ENCODE peak calls at places on chromosome 11, in seven cellular contexts. One of them, this sample, is unnamed.

GRCh38 chr11:1253103-1253485 is 30.2 kb downstream of the MUC5B start:
- DNase-seq in H9: no peak
- DNase-seq in IMR-90: no peak
- DNase-seq in neuronal stem cell: no peak
- DNase-seq in trophoblast cell: no peak
- DNase-seq in H1: no peak
- DNase-seq in mesenchymal stem cell: no peak
- DNase-seq in this sample: no peak

GRCh38 chr11:61378713-61379313 is 13.6 kb upstream of the TMEM216 start:
- DNase-seq in H9: no peak
- DNase-seq in IMR-90: peak; percentile 97
- DNase-seq in neuronal stem cell: no peak
- DNase-seq in trophoblast cell: peak; percentile 69
- DNase-seq in H1: no peak
- DNase-seq in mesenchymal stem cell: peak; percentile 94
- DNase-seq in this sample: no peak

GRCh38 chr11:69287968-69288882 is 5.7 kb upstream of the MYEOV start:
- DNase-seq in H9: no peak
- DNase-seq in IMR-90: no peak
- DNase-seq in neuronal stem cell: no peak
- DNase-seq in trophoblast cell: no peak
- DNase-seq in H1: no peak
- DNase-seq in mesenchymal stem cell: no peak
- DNase-seq in this sample: no peak

GRCh38 chr11:47186076-47186936 is at the start of gene PACSIN3:
- DNase-seq in H9: peak; percentile 58
- DNase-seq in IMR-90: peak; percentile 19
- DNase-seq in neuronal stem cell: peak; percentile 40
- DNase-seq in trophoblast cell: peak; percentile 42
- DNase-seq in H1: peak; percentile 81
- DNase-seq in mesenchymal stem cell: peak; percentile 71
- DNase-seq in this sample: peak; percentile 73

GRCh38 chr11:75383246-75383645 is 16.1 kb upstream of the RPS3 start:
- DNase-seq in H9: peak; percentile 83
- DNase-seq in IMR-90: no peak
- DNase-seq in neuronal stem cell: no peak
- DNase-seq in trophoblast cell: no peak
- DNase-seq in H1: no peak
- DNase-seq in mesenchymal stem cell: no peak
- DNase-seq in this sample: peak; percentile 82

GRCh38 chr11:124194696-124195418 is 11.7 kb downstream of the OR10D3 start:
- DNase-seq in H9: peak; percentile 57
- DNase-seq in IMR-90: peak; percentile 58
- DNase-seq in neuronal stem cell: peak; percentile 41
- DNase-seq in trophoblast cell: peak; percentile 54
- DNase-seq in H1: peak; percentile 67
- DNase-seq in mesenchymal stem cell: peak; percentile 48
- DNase-seq in this sample: peak; percentile 77

GRCh38 chr11:128157423-128158298 is 429.7 kb downstream of the ETS1 start:
- DNase-seq in H9: peak; percentile 56
- DNase-seq in IMR-90: peak; percentile 78
- DNase-seq in neuronal stem cell: peak; percentile 70
- DNase-seq in trophoblast cell: peak; percentile 75
- DNase-seq in H1: peak; percentile 76
- DNase-seq in mesenchymal stem cell: peak; percentile 85
- DNase-seq in this sample: peak; percentile 83

GRCh38 chr11:120139316-120140069 is 1.6 kb upstream of the TRIM29 start:
- DNase-seq in H9: peak; percentile 31
- DNase-seq in IMR-90: no peak
- DNase-seq in neuronal stem cell: no peak
- DNase-seq in trophoblast cell: no peak
- DNase-seq in H1: peak; percentile 40
- DNase-seq in mesenchymal stem cell: no peak
- DNase-seq in this sample: no peak

GRCh38 chr11:61120865-61121831 is 18.9 kb downstream of the CD5 start:
- DNase-seq in H9: no peak
- DNase-seq in IMR-90: peak; percentile 34
- DNase-seq in neuronal stem cell: no peak
- DNase-seq in trophoblast cell: no peak
- DNase-seq in H1: no peak
- DNase-seq in mesenchymal stem cell: peak; percentile 16
- DNase-seq in this sample: peak; percentile 46

GRCh38 chr11:250740-251299 is 14.0 kb downstream of the PSMD13 start:
- DNase-seq in H9: peak; percentile 82
- DNase-seq in IMR-90: peak; percentile 42
- DNase-seq in neuronal stem cell: peak; percentile 70
- DNase-seq in trophoblast cell: peak; percentile 38
- DNase-seq in H1: peak; percentile 94
- DNase-seq in mesenchymal stem cell: peak; percentile 68
- DNase-seq in this sample: peak; percentile 80

GRCh38 chr11:123434262-123434661 is 4.2 kb downstream of the GRAMD1B start:
- DNase-seq in H9: peak; percentile 65
- DNase-seq in IMR-90: peak; percentile 22
- DNase-seq in neuronal stem cell: no peak
- DNase-seq in trophoblast cell: peak; percentile 26
- DNase-seq in H1: no peak
- DNase-seq in mesenchymal stem cell: no peak
- DNase-seq in this sample: peak; percentile 88

GRCh38 chr11:91860661-91861060 is 364.0 kb upstream of the FAT3 start:
- DNase-seq in H9: no peak
- DNase-seq in IMR-90: no peak
- DNase-seq in neuronal stem cell: no peak
- DNase-seq in trophoblast cell: no peak
- DNase-seq in H1: no peak
- DNase-seq in mesenchymal stem cell: no peak
- DNase-seq in this sample: no peak

GRCh38 chr11:20131744-20132666 is 28.3 kb downstream of the DBX1 start:
- DNase-seq in H9: peak; percentile 80
- DNase-seq in IMR-90: peak; percentile 55
- DNase-seq in neuronal stem cell: peak; percentile 70
- DNase-seq in trophoblast cell: peak; percentile 46
- DNase-seq in H1: peak; percentile 85
- DNase-seq in mesenchymal stem cell: peak; percentile 60
- DNase-seq in this sample: peak; percentile 82

GRCh38 chr11:69435161-69435990 is 46.1 kb upstream of the LINC01488 start:
- DNase-seq in H9: no peak
- DNase-seq in IMR-90: no peak
- DNase-seq in neuronal stem cell: no peak
- DNase-seq in trophoblast cell: peak; percentile 85
- DNase-seq in H1: no peak
- DNase-seq in mesenchymal stem cell: no peak
- DNase-seq in this sample: peak; percentile 52

GRCh38 chr11:116928102-116928777 is 90.8 kb upstream of the APOA1 start:
- DNase-seq in H9: no peak
- DNase-seq in IMR-90: no peak
- DNase-seq in neuronal stem cell: no peak
- DNase-seq in trophoblast cell: no peak
- DNase-seq in H1: no peak
- DNase-seq in mesenchymal stem cell: no peak
- DNase-seq in this sample: no peak

GRCh38 chr11:1295086-1295485 is 14.3 kb downstream of the TOLLIP start:
- DNase-seq in H9: no peak
- DNase-seq in IMR-90: no peak
- DNase-seq in neuronal stem cell: no peak
- DNase-seq in trophoblast cell: no peak
- DNase-seq in H1: no peak
- DNase-seq in mesenchymal stem cell: no peak
- DNase-seq in this sample: no peak

GRCh38 chr11:44989831-44990566 is 39.3 kb upstream of the TP53I11 start:
- DNase-seq in H9: peak; percentile 10
- DNase-seq in IMR-90: no peak
- DNase-seq in neuronal stem cell: no peak
- DNase-seq in trophoblast cell: no peak
- DNase-seq in H1: no peak
- DNase-seq in mesenchymal stem cell: no peak
- DNase-seq in this sample: no peak

GRCh38 chr11:26037716-26038115 is 294.2 kb upstream of the ANO3 start:
- DNase-seq in H9: no peak
- DNase-seq in IMR-90: no peak
- DNase-seq in neuronal stem cell: no peak
- DNase-seq in trophoblast cell: no peak
- DNase-seq in H1: no peak
- DNase-seq in mesenchymal stem cell: no peak
- DNase-seq in this sample: no peak

GRCh38 chr11:69382131-69383128 is 88.5 kb downstream of the MYEOV start:
- DNase-seq in H9: peak; percentile 41
- DNase-seq in IMR-90: no peak
- DNase-seq in neuronal stem cell: no peak
- DNase-seq in trophoblast cell: peak; percentile 26
- DNase-seq in H1: peak; percentile 63
- DNase-seq in mesenchymal stem cell: no peak
- DNase-seq in this sample: peak; percentile 48

GRCh38 chr11:96185220-96185768 is 157.7 kb downstream of the MAML2 start:
- DNase-seq in H9: no peak
- DNase-seq in IMR-90: no peak
- DNase-seq in neuronal stem cell: no peak
- DNase-seq in trophoblast cell: no peak
- DNase-seq in H1: no peak
- DNase-seq in mesenchymal stem cell: no peak
- DNase-seq in this sample: no peak

GRCh38 chr11:76291576-76292526 is 85.5 kb upstream of the WNT11 start:
- DNase-seq in H9: no peak
- DNase-seq in IMR-90: no peak
- DNase-seq in neuronal stem cell: no peak
- DNase-seq in trophoblast cell: no peak
- DNase-seq in H1: no peak
- DNase-seq in mesenchymal stem cell: no peak
- DNase-seq in this sample: no peak

GRCh38 chr11:34366522-34366921 is 8.7 kb upstream of the ABTB2 start:
- DNase-seq in H9: no peak
- DNase-seq in IMR-90: no peak
- DNase-seq in neuronal stem cell: no peak
- DNase-seq in trophoblast cell: peak; percentile 63
- DNase-seq in H1: no peak
- DNase-seq in mesenchymal stem cell: no peak
- DNase-seq in this sample: peak; percentile 27

GRCh38 chr11:116192509-116193206 is 580.1 kb downstream of the BUD13 start:
- DNase-seq in H9: no peak
- DNase-seq in IMR-90: no peak
- DNase-seq in neuronal stem cell: no peak
- DNase-seq in trophoblast cell: no peak
- DNase-seq in H1: no peak
- DNase-seq in mesenchymal stem cell: no peak
- DNase-seq in this sample: peak; percentile 60

DNA sequence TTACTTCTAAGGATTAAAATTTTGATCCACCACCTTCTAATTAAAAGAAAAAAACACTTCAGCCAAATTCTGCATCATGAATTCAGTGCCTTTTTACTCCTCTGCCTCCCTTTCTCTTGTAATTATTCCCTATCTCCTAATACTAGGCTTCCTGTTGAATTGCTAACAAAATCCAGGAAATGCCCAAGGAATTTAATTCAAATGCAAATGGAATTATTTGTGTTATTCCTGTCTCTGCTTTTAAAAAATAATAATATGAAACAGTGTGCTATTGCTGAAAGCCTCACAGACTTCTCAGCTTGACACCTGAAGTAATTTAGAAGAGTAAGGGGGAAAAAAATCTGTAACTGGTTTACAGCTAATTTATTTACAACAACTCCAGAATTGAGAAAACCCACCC is 85.5 kb downstream of the DLG2 start:
- DNase-seq in H9: no peak
- DNase-seq in IMR-90: no peak
- DNase-seq in neuronal stem cell: no peak
- DNase-seq in trophoblast cell: no peak
- DNase-seq in H1: no peak
- DNase-seq in mesenchymal stem cell: no peak
- DNase-seq in this sample: no peak
- H3K9ac ChIP-seq in H9: no peak overlapping the region
- H3K9ac ChIP-seq in IMR-90: no peak overlapping the region
- H3K9ac ChIP-seq in neuronal stem cell: no peak overlapping the region
- H3K9ac ChIP-seq in trophoblast cell: no peak overlapping the region
- H3K9ac ChIP-seq in H1: no peak overlapping the region
- H3K9ac ChIP-seq in mesenchymal stem cell: no peak overlapping the region
- H3K9ac ChIP-seq in this sample: no peak overlapping the region

GRCh38 chr11:27626269-27626937 is 73.9 kb downstream of the BDNF start:
- DNase-seq in H9: no peak
- DNase-seq in IMR-90: no peak
- DNase-seq in neuronal stem cell: no peak
- DNase-seq in trophoblast cell: no peak
- DNase-seq in H1: no peak
- DNase-seq in mesenchymal stem cell: no peak
- DNase-seq in this sample: no peak
- H4K8ac ChIP-seq in H9: no peak overlapping the region
- H4K8ac ChIP-seq in IMR-90: no peak overlapping the region
- H4K8ac ChIP-seq in neuronal stem cell: no peak overlapping the region
- H4K8ac ChIP-seq in trophoblast cell: no peak overlapping the region
- H4K8ac ChIP-seq in H1: no peak overlapping the region
- H4K8ac ChIP-seq in mesenchymal stem cell: no peak overlapping the region
- H4K8ac ChIP-seq in this sample: no peak overlapping the region

GRCh38 chr11:131884461-131885073 is 514.2 kb downstream of the NTM start:
- DNase-seq in H9: no peak
- DNase-seq in IMR-90: no peak
- DNase-seq in neuronal stem cell: no peak
- DNase-seq in trophoblast cell: no peak
- DNase-seq in H1: no peak
- DNase-seq in mesenchymal stem cell: peak; percentile 45
- DNase-seq in this sample: no peak

GRCh38 chr11:131885371-131885770 is 515.0 kb downstream of the NTM start:
- DNase-seq in H9: no peak
- DNase-seq in IMR-90: no peak
- DNase-seq in neuronal stem cell: no peak
- DNase-seq in trophoblast cell: no peak
- DNase-seq in H1: no peak
- DNase-seq in mesenchymal stem cell: no peak
- DNase-seq in this sample: no peak

GRCh38 chr11:131883332-131883731 is 512.9 kb downstream of the NTM start:
- DNase-seq in H9: no peak
- DNase-seq in IMR-90: no peak
- DNase-seq in neuronal stem cell: no peak
- DNase-seq in trophoblast cell: no peak
- DNase-seq in H1: no peak
- DNase-seq in mesenchymal stem cell: no peak
- DNase-seq in this sample: no peak

GRCh38 chr11:131888230-131888826 is 517.9 kb downstream of the NTM start:
- DNase-seq in H9: no peak
- DNase-seq in IMR-90: peak; percentile 96
- DNase-seq in neuronal stem cell: no peak
- DNase-seq in trophoblast cell: peak; percentile 32
- DNase-seq in H1: no peak
- DNase-seq in mesenchymal stem cell: peak; percentile 92
- DNase-seq in this sample: no peak

DNA sequence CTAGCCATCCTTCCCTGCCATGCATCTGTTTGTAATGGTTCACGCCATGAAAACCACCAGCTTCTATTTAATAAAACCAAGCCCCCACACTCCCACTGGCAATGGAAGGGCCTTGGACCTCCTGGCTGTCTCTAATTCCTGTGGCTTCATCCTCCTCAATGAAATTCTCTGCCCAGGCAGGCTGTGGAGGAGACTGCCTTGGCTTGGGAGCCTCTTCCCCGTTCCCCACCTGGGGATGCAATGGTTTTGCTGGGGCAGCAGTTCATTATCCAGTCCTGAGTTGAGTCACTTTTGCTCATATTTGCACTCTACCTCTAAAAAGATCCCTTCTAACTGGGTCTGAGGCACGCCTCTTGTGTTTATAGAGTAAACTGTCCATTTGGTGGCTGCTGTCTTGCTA is 515.8 kb downstream of the NTM start:
- DNase-seq in H9: no peak
- DNase-seq in IMR-90: no peak
- DNase-seq in neuronal stem cell: no peak
- DNase-seq in trophoblast cell: no peak
- DNase-seq in H1: no peak
- DNase-seq in mesenchymal stem cell: no peak
- DNase-seq in this sample: no peak
- H3K4me2 ChIP-seq in H9: no peak overlapping the region
- H3K4me2 ChIP-seq in IMR-90: no peak overlapping the region
- H3K4me2 ChIP-seq in neuronal stem cell: no peak overlapping the region
- H3K4me2 ChIP-seq in trophoblast cell: no peak overlapping the region
- H3K4me2 ChIP-seq in H1: no peak overlapping the region
- H3K4me2 ChIP-seq in mesenchymal stem cell: no peak overlapping the region
- H3K4me2 ChIP-seq in this sample: no peak overlapping the region

GRCh38 chr11:24900960-24901549 is 404.2 kb downstream of the LUZP2 start:
- DNase-seq in H9: no peak
- DNase-seq in IMR-90: no peak
- DNase-seq in neuronal stem cell: no peak
- DNase-seq in trophoblast cell: no peak
- DNase-seq in H1: no peak
- DNase-seq in mesenchymal stem cell: no peak
- DNase-seq in this sample: no peak
- H3K9ac ChIP-seq in H9: no peak overlapping the region
- H3K9ac ChIP-seq in IMR-90: no peak overlapping the region
- H3K9ac ChIP-seq in neuronal stem cell: no peak overlapping the region
- H3K9ac ChIP-seq in trophoblast cell: no peak overlapping the region
- H3K9ac ChIP-seq in H1: no peak overlapping the region
- H3K9ac ChIP-seq in mesenchymal stem cell: no peak overlapping the region
- H3K9ac ChIP-seq in this sample: no peak overlapping the region